ENCODE peak calls at places on chromosomes 4 and X, in six cellular contexts. E is ELR, F is SK-MEL-5, W is AG04450, D is NCI-H2171 treated with DMSO at 0.1 percent for 48 hours, P is HCT116. G is an unnamed sample.

GRCh38 chr4:139084425-139085093 is 69.0 kb downstream of the NOCT start:
- DNase-seq in F (no peak), W (no peak), P (no peak), D (no peak), E (peak), G (peak)

GRCh38 chr4:6217716-6218381 is 17.5 kb upstream of the JAKMIP1 start:
- DNase-seq in W (no peak), D (no peak), P (no peak), E (no peak), F (no peak), G (no peak)

GRCh38 chr4:173834151-173834550 is 304.1 kb upstream of the HAND2 start:
- DNase-seq in P (peak), D (no peak), E (peak), W (no peak), F (peak), G (peak)

GRCh38 chr4:41145571-41146078 is 68.7 kb downstream of the APBB2 start:
- DNase-seq in D (no peak), W (no peak), F (peak), P (no peak), E (peak), G (no peak)

GRCh38 chr4:140243345-140243753 is 89.4 kb upstream of the MAML3 start:
- DNase-seq in F (no peak), W (no peak), D (peak), E (no peak), P (no peak), G (peak)

GRCh38 chr4:151169223-151169622 is 69.8 kb downstream of the RPS3A start:
- DNase-seq in D (peak), P (no peak), F (no peak), W (peak), E (peak), G (no peak)

GRCh38 chr4:184385705-184386141 is 88.6 kb downstream of the IRF2 start:
- DNase-seq in F (peak), E (no peak), W (no peak), D (no peak), P (no peak), G (peak)

GRCh38 chrX:74535633-74536141 is 78.7 kb downstream of the RLIM start:
- DNase-seq in E (peak), D (peak), F (no peak), W (no peak), P (no peak), G (peak)

GRCh38 chrX:2677764-2678163 is 13.3 kb upstream of the CD99 start:
- DNase-seq in W (peak), F (peak), D (no peak), P (peak), E (peak), G (no peak)

GRCh38 chr4:145488310-145488709 is 6.7 kb downstream of the SMAD1 start:
- DNase-seq in P (no peak), F (no peak), D (no peak), E (no peak), W (no peak), G (no peak)

GRCh38 chr4:184384056-184384809 is 90.1 kb downstream of the IRF2 start:
- DNase-seq in F (peak), D (no peak), E (peak), P (no peak), W (peak), G (peak)

GRCh38 chrX:22541926-22542325 is 269.2 kb downstream of the CBLL2 start:
- DNase-seq in P (no peak), W (no peak), E (no peak), D (no peak), F (no peak), G (no peak)

GRCh38 chr4:47698837-47699236 is 139.0 kb downstream of the CORIN start:
- DNase-seq in E (no peak), W (no peak), P (no peak), D (no peak), F (no peak), G (no peak)